ENCODE peak calls at places on chromosomes 12 and 14, in seven cellular contexts. I, B, L, Y, T, E and S are unnamed samples.
A peak's percentile ranks its signal among the peaks of the same experiment; 100 is the strongest.

GRCh38 chr12:94329366-94329765 is 130.3 kb downstream of the CEP83 start:
- DNase-seq in Y (no peak), I (no peak), L (no peak), T (peak; percentile 30), E (no peak), B (no peak), S (no peak)

GRCh38 chr14:104219731-104220224 is 81.4 kb downstream of the KIF26A start:
- DNase-seq in E (no peak), T (no peak), I (no peak), Y (no peak), L (peak; percentile 54), B (peak; percentile 46), S (no peak)

GRCh38 chr12:67925077-67925476 is 64.2 kb upstream of the IFNG-AS1 start:
- DNase-seq in I (no peak), E (no peak), B (no peak), T (no peak), L (no peak), Y (no peak), S (no peak)

GRCh38 chr14:68663385-68664076 is 129.3 kb downstream of the ZFP36L1 start:
- DNase-seq in E (peak; percentile 12), B (peak; percentile 56), T (peak; percentile 64), Y (no peak), I (no peak), L (no peak), S (peak; percentile 48)

GRCh38 chr12:67647547-67648305 is 819 bp upstream of the DYRK2 start:
- DNase-seq in I (peak; percentile 36), Y (no peak), L (peak; percentile 90), T (peak; percentile 89), E (peak; percentile 49), B (peak; percentile 93), S (peak; percentile 71)

GRCh38 chr14:99320105-99320572 is 48.1 kb upstream of the BCL11B start:
- DNase-seq in T (peak; percentile 38), I (no peak), B (no peak), Y (no peak), L (peak; percentile 87), E (peak; percentile 67), S (no peak)

GRCh38 chr14:92997343-92998061 is 74.6 kb downstream of the CHGA start:
- DNase-seq in E (no peak), Y (no peak), B (no peak), L (no peak), I (no peak), T (no peak), S (no peak)

GRCh38 chr14:70947739-70948138 is 40.5 kb downstream of the PCNX1 start:
- DNase-seq in T (no peak), Y (no peak), I (no peak), E (no peak), B (no peak), L (no peak), S (no peak)

GRCh38 chr12:117370588-117370987 is 9.2 kb upstream of the NOS1 start:
- DNase-seq in E (no peak), B (no peak), L (no peak), T (no peak), I (no peak), Y (no peak), S (no peak)

GRCh38 chr12:6080149-6081045 is 44.1 kb downstream of the VWF start:
- DNase-seq in L (peak; percentile 54), B (peak; percentile 30), I (no peak), T (no peak), E (no peak), Y (no peak), S (no peak)

GRCh38 chr14:100020623-100021022 is 44.6 kb upstream of the EVL start:
- DNase-seq in L (no peak), E (no peak), T (no peak), Y (no peak), I (no peak), B (no peak), S (no peak)

GRCh38 chr12:2324375-2324774 is 271.6 kb downstream of the CACNA1C start:
- DNase-seq in L (no peak), T (no peak), E (no peak), I (no peak), B (peak; percentile 81), Y (no peak), S (no peak)

GRCh38 chr12:11730299-11731041 is 81.0 kb downstream of the ETV6 start:
- DNase-seq in B (no peak), T (no peak), E (no peak), I (no peak), Y (no peak), L (no peak), S (no peak)

GRCh38 chr12:65123435-65124063 is 2.4 kb upstream of the WIF1 start:
- DNase-seq in T (peak; percentile 59), E (no peak), L (no peak), I (no peak), Y (no peak), B (no peak), S (no peak)

GRCh38 chr12:32501835-32502333 is 102.5 kb downstream of the FGD4 start:
- DNase-seq in L (no peak), B (no peak), T (peak; percentile 92), E (no peak), I (peak; percentile 69), Y (no peak), S (peak; percentile 22)

GRCh38 chr12:68975811-68976210 is 42.8 kb upstream of the CPM start:
- DNase-seq in I (no peak), B (no peak), Y (no peak), T (no peak), E (no peak), L (no peak), S (no peak)

GRCh38 chr12:14774074-14774943 is 29.0 kb downstream of the WBP11 start:
- DNase-seq in T (peak; percentile 98), I (no peak), E (peak; percentile 87), Y (peak; percentile 81), B (peak; percentile 99), L (peak; percentile 95), S (peak; percentile 98)

GRCh38 chr12:6058481-6059161 is 65.8 kb downstream of the VWF start:
- DNase-seq in L (no peak), I (no peak), B (no peak), Y (no peak), E (no peak), T (no peak), S (no peak)

GRCh38 chr12:58455146-58455545 is 465.2 kb downstream of the LRIG3 start:
- DNase-seq in Y (no peak), B (no peak), I (no peak), L (no peak), T (peak; percentile 6), E (no peak), S (no peak)

GRCh38 chr12:49776413-49776812 is 35.1 kb downstream of the TMBIM6 start:
- DNase-seq in T (peak; percentile 89), E (peak; percentile 44), I (peak; percentile 60), Y (no peak), B (peak; percentile 84), L (peak; percentile 83), S (peak; percentile 59)

GRCh38 chr14:74905595-74906142 is 17.4 kb downstream of the RPS6KL1 start:
- DNase-seq in B (peak; percentile 87), Y (no peak), L (peak; percentile 93), E (peak; percentile 84), I (no peak), T (peak; percentile 59), S (peak; percentile 75)

GRCh38 chr12:127677537-127678131 is 589.3 kb upstream of the TMEM132C start:
- DNase-seq in B (peak; percentile 70), Y (no peak), T (peak; percentile 46), L (no peak), I (peak; percentile 69), E (peak; percentile 27), S (peak; percentile 43)

GRCh38 chr14:55470025-55470424 is 29.6 kb upstream of the TBPL2 start:
- DNase-seq in B (no peak), Y (no peak), L (no peak), T (no peak), I (no peak), E (no peak), S (no peak)

GRCh38 chr14:35456261-35456660 is 51.7 kb upstream of the NFKBIA start:
- DNase-seq in E (no peak), B (no peak), Y (no peak), T (no peak), L (no peak), I (no peak), S (no peak)

GRCh38 chr14:68785817-68786490 is 6.9 kb downstream of the ZFP36L1 start:
- DNase-seq in B (peak; percentile 78), I (no peak), T (peak; percentile 68), L (peak; percentile 72), Y (no peak), E (peak; percentile 38), S (no peak)

GRCh38 chr14:99258341-99258781 is 13.6 kb downstream of the BCL11B start:
- DNase-seq in I (no peak), B (no peak), L (no peak), Y (no peak), T (no peak), E (peak; percentile 18), S (no peak)

DNA sequence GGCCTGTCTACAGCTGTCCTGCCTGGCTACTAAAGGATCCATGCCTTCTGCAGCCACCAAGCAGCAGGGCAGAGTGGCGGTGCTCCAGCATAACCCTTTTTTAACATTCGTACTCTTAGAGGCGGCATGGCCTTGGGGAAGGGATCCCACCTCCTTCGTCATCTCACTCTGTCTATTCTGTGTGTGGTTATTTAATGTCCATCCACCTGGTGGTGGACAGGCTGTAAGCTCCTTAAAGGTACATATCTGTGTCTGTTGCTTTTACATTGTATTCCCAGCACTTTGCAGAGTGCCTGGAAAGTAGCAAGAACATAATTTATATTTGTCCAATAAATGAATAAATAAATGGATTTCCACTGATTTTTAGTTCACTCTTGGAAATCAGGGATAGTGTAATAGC is 15.7 kb upstream of the ACOT1 start:
- DNase-seq in B (no peak), L (no peak), I (no peak), E (no peak), Y (no peak), T (no peak), S (no peak)
- H3K27ac ChIP-seq in B (no peak overlapping the region), L (no peak overlapping the region), I (no peak overlapping the region), E (no peak overlapping the region), Y (no peak overlapping the region), T (no peak overlapping the region), S (no peak overlapping the region)

GRCh38 chr12:93102744-93103143 is 173.6 kb upstream of the EEA1 start:
- DNase-seq in Y (no peak), I (no peak), E (no peak), L (no peak), B (no peak), T (no peak), S (no peak)
- H3K4me1 ChIP-seq in Y (no peaks in the 10 kb centered on the region), I (no peaks in the 10 kb centered on the region), E (no peaks in the 10 kb centered on the region), L (no peaks in the 10 kb centered on the region), B (peaks cover 34% of the 10 kb centered on the region), T (peaks cover 8% of the 10 kb centered on the region), S (no peaks in the 10 kb centered on the region)

GRCh38 chr12:130715996-130716917 is at the start of gene RIMBP2:
- DNase-seq in L (peak; percentile 34), B (peak; percentile 43), T (peak; percentile 9), E (no peak), Y (no peak), I (no peak), S (peak; percentile 46)
- H3K4me3 ChIP-seq in L (peak within 1 kb of the TSS; percentile 58), B (peak within 1 kb of the TSS; percentile 31), T (peak within 1 kb of the TSS; percentile 33), E (no peak within 1 kb of the TSS), Y (peak within 1 kb of the TSS; percentile 42), I (peak within 1 kb of the TSS; percentile 67), S (peak within 1 kb of the TSS; percentile 42)

DNA sequence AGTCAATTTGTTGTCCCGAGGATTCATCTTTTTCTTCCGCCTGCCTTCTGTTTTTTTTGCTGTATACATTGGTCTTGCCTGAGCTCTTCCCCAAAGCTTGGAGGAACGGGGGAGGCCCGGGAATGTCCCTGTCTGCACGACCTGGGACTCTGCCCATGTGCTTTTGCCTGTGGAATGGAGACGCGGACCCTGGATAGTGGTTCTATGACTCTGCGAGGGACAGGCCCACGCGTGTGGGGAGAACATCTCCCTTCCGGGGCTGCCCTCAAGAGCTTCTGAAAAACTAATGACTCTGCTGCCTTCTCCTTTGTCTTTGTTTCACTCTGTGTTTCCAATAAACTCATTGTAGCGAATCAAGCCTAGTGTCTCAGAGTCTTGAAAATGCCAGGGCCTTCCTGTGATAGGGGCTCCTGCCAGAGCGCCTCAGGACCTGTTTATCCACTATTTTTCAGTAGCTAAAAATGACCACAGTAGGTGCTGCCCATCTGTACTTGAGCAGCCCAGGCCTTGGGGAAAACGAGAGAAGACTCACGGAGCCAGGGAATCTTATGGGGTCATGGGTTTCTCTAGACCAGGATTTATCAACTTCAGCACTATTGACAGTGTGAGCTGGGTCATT is 12.3 kb downstream of the KRT83 start:
- DNase-seq in Y (no peak), B (no peak), T (no peak), I (no peak), E (no peak), L (peak; percentile 43), S (no peak)
- H3K27ac ChIP-seq in Y (peak overlapping the region; percentile 5), B (no peak overlapping the region), T (no peak overlapping the region), I (no peak overlapping the region), E (no peak overlapping the region), L (peak overlapping the region; percentile 5), S (no peak overlapping the region)